ENCODE peak calls at places on chromosomes 2 and 18, in five cellular contexts. T is vagina, M is Karpas-422, J is psoas muscle, X is Peyer's patch. Z is an unnamed sample.

GRCh38 chr18:59249186-59249774 is 24.0 kb downstream of the RAX start:
- DNase-seq in X (no peak), T (no peak), M (peak; percentile 83), J (no peak), Z (no peak)

GRCh38 chr2:227103583-227103982 is 60.4 kb downstream of the COL4A4 start:
- DNase-seq in T (no peak), J (no peak), M (no peak), X (no peak), Z (no peak)

GRCh38 chr2:200380833-200381542 is 74.5 kb downstream of the SPATS2L start:
- DNase-seq in M (no peak), X (no peak), T (no peak), J (no peak), Z (no peak)

GRCh38 chr2:33134086-33134763 is 187.5 kb downstream of the LTBP1 start:
- DNase-seq in M (no peak), J (peak; percentile 65), T (no peak), X (peak; percentile 17), Z (no peak)

GRCh38 chr2:136351684-136352083 is 233.7 kb upstream of the CXCR4 start:
- DNase-seq in T (no peak), M (no peak), X (no peak), J (no peak), Z (no peak)

GRCh38 chr2:224039770-224040088 is 643 bp upstream of the SERPINE2 start:
- DNase-seq in M (no peak), J (no peak), X (no peak), T (no peak), Z (no peak)

GRCh38 chr2:116724550-116724949 is 1089.9 kb upstream of the DDX18 start:
- DNase-seq in X (no peak), J (no peak), M (no peak), T (no peak), Z (no peak)

GRCh38 chr2:189659734-189660133 is 1.5 kb upstream of the ASNSD1 start:
- DNase-seq in T (no peak), J (no peak), M (no peak), X (no peak), Z (no peak)

GRCh38 chr2:197079832-197080555 is 153.5 kb upstream of the PGAP1 start:
- DNase-seq in J (no peak), X (no peak), M (no peak), T (no peak), Z (no peak)

GRCh38 chr2:235371018-235371417 is 122.8 kb upstream of the AGAP1 start:
- DNase-seq in X (no peak), M (no peak), T (no peak), J (no peak), Z (no peak)

GRCh38 chr18:26307161-26307773 is 81.0 kb downstream of the TAF4B start:
- DNase-seq in T (no peak), J (no peak), X (no peak), M (peak; percentile 88), Z (peak; percentile 61)

GRCh38 chr18:46622999-46623398 is 34.0 kb downstream of the LOXHD1 start:
- DNase-seq in X (no peak), M (peak; percentile 55), T (no peak), J (no peak), Z (peak; percentile 55)

GRCh38 chr2:181457741-181458425 is 697 bp downstream of the ITGA4 start:
- DNase-seq in T (no peak), M (peak; percentile 93), X (peak; percentile 69), J (peak; percentile 21), Z (peak; percentile 24)

GRCh38 chr2:861655-862355 is 88.8 kb upstream of the SNTG2 start:
- DNase-seq in J (no peak), M (no peak), X (no peak), T (peak; percentile 34), Z (no peak)

GRCh38 chr18:51537487-51537886 is 340.0 kb upstream of the MEX3C start:
- DNase-seq in J (no peak), T (no peak), X (peak; percentile 20), M (peak; percentile 75), Z (peak; percentile 51)

GRCh38 chr2:147008481-147008880 is 836.3 kb upstream of the ACVR2A start:
- DNase-seq in T (no peak), M (no peak), J (no peak), X (no peak), Z (no peak)

GRCh38 chr18:79943608-79944125 is 7.8 kb downstream of the SLC66A2 start:
- DNase-seq in M (no peak), X (peak; percentile 7), J (no peak), T (no peak), Z (no peak)

GRCh38 chr2:148509703-148510036 is 134.9 kb upstream of the EPC2 start:
- DNase-seq in M (no peak), J (no peak), X (no peak), T (no peak), Z (peak; percentile 6)

GRCh38 chr2:237604960-237605359 is 14.4 kb upstream of the RAB17 start:
- DNase-seq in X (no peak), T (no peak), M (peak; percentile 11), J (no peak), Z (no peak)

GRCh38 chr2:232328516-232329460 is 49.8 kb upstream of the ALPP start:
- DNase-seq in X (no peak), J (no peak), M (no peak), T (no peak), Z (no peak)

GRCh38 chr2:33946198-33946597 is 347.1 kb upstream of the FAM98A start:
- DNase-seq in T (no peak), M (no peak), J (no peak), X (no peak), Z (no peak)

GRCh38 chr2:75503048-75503607 is 57.6 kb downstream of the EVA1A start:
- DNase-seq in M (no peak), J (no peak), T (no peak), X (no peak), Z (no peak)

GRCh38 chr18:5424903-5425302 is 118.9 kb downstream of the EPB41L3 start:
- DNase-seq in X (no peak), M (peak; percentile 74), T (no peak), J (no peak), Z (peak; percentile 24)

GRCh38 chr2:176461686-176462376 is 192.6 kb downstream of the MTX2 start:
- DNase-seq in X (no peak), T (no peak), M (no peak), J (no peak), Z (no peak)

GRCh38 chr2:18835787-18836186 is 246.4 kb upstream of the NT5C1B start:
- DNase-seq in T (no peak), J (no peak), X (no peak), M (no peak), Z (no peak)

GRCh38 chr2:74464406-74464805 is 776 bp downstream of the MOGS start:
- DNase-seq in M (peak; percentile 69), J (no peak), T (no peak), X (no peak), Z (no peak)

DNA sequence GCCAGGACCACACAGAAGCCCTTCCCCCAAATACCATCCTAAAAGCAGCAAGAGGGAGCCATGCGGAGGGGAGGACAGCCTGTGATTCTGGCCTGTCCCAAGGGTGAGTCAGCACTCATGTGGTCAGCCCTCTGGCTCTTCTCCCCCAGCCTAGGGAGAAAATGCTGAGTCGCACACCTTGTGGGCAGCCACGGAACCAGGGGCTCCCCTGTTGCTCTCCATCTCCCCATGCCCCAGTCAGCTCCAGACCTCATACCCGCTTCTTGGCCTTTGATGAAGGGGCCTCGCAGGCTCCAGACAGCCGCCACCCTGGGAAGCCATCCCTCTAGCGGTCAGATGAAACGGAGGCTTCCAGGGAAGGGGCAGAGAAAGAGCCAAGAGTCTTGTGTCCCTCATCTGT is 181.2 kb upstream of the SIX2 start:
- DNase-seq in T (no peak), J (no peak), M (no peak), X (no peak), Z (no peak)
- H3K4me1 ChIP-seq in T (peaks cover 6% of the 10 kb centered on the region), J (no peaks in the 10 kb centered on the region), M (peaks cover 19% of the 10 kb centered on the region), X (no peaks in the 10 kb centered on the region), Z (no peaks in the 10 kb centered on the region)

GRCh38 chr18:13139885-13140450 is 78.6 kb upstream of the LDLRAD4 start:
- DNase-seq in T (no peak), M (no peak), X (no peak), J (no peak), Z (no peak)

GRCh38 chr18:13138822-13139139 is 79.8 kb upstream of the LDLRAD4 start:
- DNase-seq in J (no peak), T (no peak), X (no peak), M (no peak), Z (peak; percentile 33)

GRCh38 chr18:13136689-13137040 is 81.9 kb upstream of the LDLRAD4 start:
- DNase-seq in T (no peak), X (no peak), M (no peak), J (peak; percentile 51), Z (no peak)

GRCh38 chr18:13137041-13137938 is 81.3 kb upstream of the LDLRAD4 start:
- DNase-seq in J (peak; percentile 56), M (peak; percentile 77), X (peak; percentile 52), T (no peak), Z (peak; percentile 24)

GRCh38 chr18:13137939-13138821 is 80.4 kb upstream of the LDLRAD4 start:
- DNase-seq in X (peak; percentile 79), T (no peak), M (peak; percentile 89), J (peak; percentile 59), Z (peak; percentile 72)
- H3K4me3 ChIP-seq in X (peak overlapping the region; percentile 60), T (peak overlapping the region; percentile 63), M (peak overlapping the region; percentile 68), J (peak overlapping the region; percentile 78), Z (peak overlapping the region; percentile 97)

GRCh38 chr2:144241801-144242200 is 278.1 kb downstream of the ZEB2 start:
- DNase-seq in T (no peak), J (no peak), M (peak; percentile 69), X (no peak), Z (no peak)
- H3K4me1 ChIP-seq in T (no peaks in the 10 kb centered on the region), J (peaks cover 8% of the 10 kb centered on the region), M (peaks cover 89% of the 10 kb centered on the region), X (no peaks in the 10 kb centered on the region), Z (peaks cover 9% of the 10 kb centered on the region)

GRCh38 chr2:43178055-43178598 is 48.3 kb downstream of the ZFP36L2 start:
- DNase-seq in M (no peak), X (no peak), J (no peak), T (no peak), Z (no peak)

GRCh38 chr2:43175187-43175490 is 51.3 kb downstream of the ZFP36L2 start:
- DNase-seq in T (no peak), X (no peak), J (no peak), M (no peak), Z (no peak)

GRCh38 chr2:43176449-43176848 is 50.0 kb downstream of the ZFP36L2 start:
- DNase-seq in T (no peak), J (no peak), X (no peak), M (no peak), Z (no peak)

GRCh38 chr2:43171789-43172188 is 54.6 kb downstream of the ZFP36L2 start:
- DNase-seq in M (no peak), J (no peak), X (peak; percentile 47), T (no peak), Z (no peak)

DNA sequence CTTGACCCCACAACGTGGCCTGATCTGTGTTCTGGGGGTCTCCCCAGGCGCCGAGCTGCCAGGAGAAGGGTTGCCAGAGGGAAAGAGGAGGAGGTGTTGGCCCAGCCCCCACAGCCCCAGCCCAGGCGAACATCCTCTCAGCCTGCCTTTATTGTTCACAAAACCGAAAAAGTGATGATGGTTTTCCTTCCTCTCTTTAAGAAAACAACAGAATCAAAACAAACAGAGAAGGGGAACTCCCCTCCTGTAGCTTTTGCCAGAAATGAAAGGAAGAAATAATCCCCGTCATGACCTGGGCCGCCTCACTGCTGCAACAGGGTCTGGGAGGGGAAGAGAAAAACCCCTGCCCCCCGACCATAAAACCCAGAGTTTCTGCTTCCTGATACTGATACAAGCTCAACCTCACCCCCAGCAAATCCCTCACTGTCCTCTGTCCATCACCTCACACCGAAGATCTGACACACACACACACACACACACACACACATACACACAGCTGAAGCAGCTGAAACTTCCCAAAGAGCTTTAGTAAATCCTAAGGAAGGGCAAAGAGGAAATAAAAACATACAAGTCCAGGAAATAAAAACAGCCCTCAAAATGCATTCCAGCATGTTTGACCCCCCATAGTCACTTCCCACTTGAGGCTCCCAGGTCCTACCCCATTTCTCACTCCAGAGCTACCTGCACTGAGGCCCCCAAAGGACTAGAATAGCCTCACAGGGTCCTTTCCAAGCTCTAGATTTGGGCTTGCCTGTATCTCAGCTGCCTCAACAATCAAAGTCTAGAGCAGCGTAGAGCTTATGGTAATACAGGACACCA is 51.8 kb downstream of the ZFP36L2 start:
- DNase-seq in T (no peak), X (peak; percentile 86), M (no peak), J (no peak), Z (peak; percentile 71)
- H3K4me3 ChIP-seq in T (no peak overlapping the region), X (no peak overlapping the region), M (no peak overlapping the region), J (no peak overlapping the region), Z (peak overlapping the region; percentile 67)